ENCODE peak calls at places on chromosomes 7 and 10, in nine cellular contexts. One of them, this sample, is unnamed.

GRCh38 chr7:125504848-125505247 is 575.2 kb upstream of the POT1 start:
- DNase-seq in fibroblast of lung: no peak
- DNase-seq in mucosa of descending colon: no peak
- DNase-seq in keratinocyte: no peak
- DNase-seq in choroid plexus epithelial cell: no peak
- DNase-seq in SK-N-SH: no peak
- DNase-seq in fibroblast of pulmonary artery: no peak
- DNase-seq in astrocyte: no peak
- DNase-seq in lower leg skin: no peak
- DNase-seq in this sample: no peak

GRCh38 chr10:119759832-119760231 is 34.0 kb downstream of the INPP5F start:
- DNase-seq in fibroblast of lung: peak; percentile 85
- DNase-seq in astrocyte: peak; percentile 81
- DNase-seq in SK-N-SH: no peak
- DNase-seq in lower leg skin: no peak
- DNase-seq in keratinocyte: no peak
- DNase-seq in mucosa of descending colon: no peak
- DNase-seq in fibroblast of pulmonary artery: no peak
- DNase-seq in choroid plexus epithelial cell: peak; percentile 90
- DNase-seq in this sample: no peak

GRCh38 chr10:71970331-71970730 is 6.1 kb downstream of the CHST3 start:
- DNase-seq in astrocyte: no peak
- DNase-seq in keratinocyte: no peak
- DNase-seq in SK-N-SH: peak; percentile 60
- DNase-seq in choroid plexus epithelial cell: no peak
- DNase-seq in lower leg skin: no peak
- DNase-seq in fibroblast of pulmonary artery: no peak
- DNase-seq in mucosa of descending colon: no peak
- DNase-seq in fibroblast of lung: no peak
- DNase-seq in this sample: no peak

GRCh38 chr7:129433823-129434171 is 435 bp upstream of the STRIP2 start:
- DNase-seq in mucosa of descending colon: peak; percentile 65
- DNase-seq in fibroblast of lung: no peak
- DNase-seq in keratinocyte: no peak
- DNase-seq in SK-N-SH: peak; percentile 89
- DNase-seq in astrocyte: no peak
- DNase-seq in fibroblast of pulmonary artery: no peak
- DNase-seq in choroid plexus epithelial cell: no peak
- DNase-seq in lower leg skin: no peak
- DNase-seq in this sample: no peak

GRCh38 chr7:73638921-73639320 is 14.6 kb upstream of the MLXIPL start:
- DNase-seq in choroid plexus epithelial cell: no peak
- DNase-seq in mucosa of descending colon: no peak
- DNase-seq in astrocyte: no peak
- DNase-seq in keratinocyte: no peak
- DNase-seq in SK-N-SH: no peak
- DNase-seq in fibroblast of pulmonary artery: no peak
- DNase-seq in fibroblast of lung: no peak
- DNase-seq in lower leg skin: no peak
- DNase-seq in this sample: no peak

GRCh38 chr7:44194069-44194468 is 4.8 kb upstream of the GCK start:
- DNase-seq in fibroblast of lung: no peak
- DNase-seq in mucosa of descending colon: no peak
- DNase-seq in SK-N-SH: no peak
- DNase-seq in astrocyte: no peak
- DNase-seq in choroid plexus epithelial cell: peak; percentile 26
- DNase-seq in fibroblast of pulmonary artery: peak; percentile 23
- DNase-seq in keratinocyte: no peak
- DNase-seq in lower leg skin: peak; percentile 13
- DNase-seq in this sample: peak; percentile 59

GRCh38 chr10:84845628-84846261 is 517.4 kb downstream of the CCSER2 start:
- DNase-seq in fibroblast of lung: no peak
- DNase-seq in choroid plexus epithelial cell: no peak
- DNase-seq in SK-N-SH: peak; percentile 50
- DNase-seq in astrocyte: no peak
- DNase-seq in fibroblast of pulmonary artery: no peak
- DNase-seq in mucosa of descending colon: no peak
- DNase-seq in lower leg skin: no peak
- DNase-seq in keratinocyte: no peak
- DNase-seq in this sample: no peak

GRCh38 chr10:67790534-67791408 is 47.2 kb downstream of the DNAJC12 start:
- DNase-seq in fibroblast of lung: peak; percentile 26
- DNase-seq in lower leg skin: no peak
- DNase-seq in keratinocyte: no peak
- DNase-seq in SK-N-SH: no peak
- DNase-seq in fibroblast of pulmonary artery: peak; percentile 76
- DNase-seq in astrocyte: no peak
- DNase-seq in mucosa of descending colon: no peak
- DNase-seq in choroid plexus epithelial cell: peak; percentile 72
- DNase-seq in this sample: peak; percentile 58

GRCh38 chr7:112272921-112273561 is 66.5 kb downstream of the ZNF277 start:
- DNase-seq in fibroblast of pulmonary artery: peak; percentile 16
- DNase-seq in lower leg skin: no peak
- DNase-seq in mucosa of descending colon: peak; percentile 58
- DNase-seq in astrocyte: no peak
- DNase-seq in keratinocyte: no peak
- DNase-seq in SK-N-SH: no peak
- DNase-seq in fibroblast of lung: no peak
- DNase-seq in choroid plexus epithelial cell: peak; percentile 7
- DNase-seq in this sample: no peak

GRCh38 chr10:64368298-64368697 is 847.1 kb downstream of the REEP3 start:
- DNase-seq in astrocyte: no peak
- DNase-seq in mucosa of descending colon: no peak
- DNase-seq in fibroblast of lung: no peak
- DNase-seq in choroid plexus epithelial cell: no peak
- DNase-seq in keratinocyte: no peak
- DNase-seq in lower leg skin: no peak
- DNase-seq in SK-N-SH: no peak
- DNase-seq in fibroblast of pulmonary artery: no peak
- DNase-seq in this sample: no peak

GRCh38 chr7:122675011-122675410 is 23.9 kb downstream of the RNF133 start:
- DNase-seq in fibroblast of lung: peak; percentile 57
- DNase-seq in SK-N-SH: no peak
- DNase-seq in mucosa of descending colon: no peak
- DNase-seq in keratinocyte: no peak
- DNase-seq in fibroblast of pulmonary artery: peak; percentile 16
- DNase-seq in lower leg skin: no peak
- DNase-seq in choroid plexus epithelial cell: peak; percentile 47
- DNase-seq in astrocyte: no peak
- DNase-seq in this sample: peak; percentile 23

GRCh38 chr7:30702200-30702599 is 19.9 kb upstream of the CRHR2 start:
- DNase-seq in keratinocyte: no peak
- DNase-seq in astrocyte: no peak
- DNase-seq in fibroblast of pulmonary artery: no peak
- DNase-seq in mucosa of descending colon: no peak
- DNase-seq in SK-N-SH: no peak
- DNase-seq in fibroblast of lung: no peak
- DNase-seq in choroid plexus epithelial cell: no peak
- DNase-seq in lower leg skin: no peak
- DNase-seq in this sample: peak; percentile 4

GRCh38 chr10:30804478-30805055 is 175.0 kb upstream of the LYZL2 start:
- DNase-seq in astrocyte: peak; percentile 54
- DNase-seq in keratinocyte: no peak
- DNase-seq in lower leg skin: no peak
- DNase-seq in mucosa of descending colon: peak; percentile 72
- DNase-seq in SK-N-SH: no peak
- DNase-seq in fibroblast of lung: peak; percentile 52
- DNase-seq in fibroblast of pulmonary artery: peak; percentile 76
- DNase-seq in choroid plexus epithelial cell: no peak
- DNase-seq in this sample: no peak

GRCh38 chr7:5478568-5479045 is 55.0 kb upstream of the TNRC18 start:
- DNase-seq in fibroblast of lung: no peak
- DNase-seq in astrocyte: no peak
- DNase-seq in fibroblast of pulmonary artery: no peak
- DNase-seq in SK-N-SH: peak; percentile 71
- DNase-seq in keratinocyte: no peak
- DNase-seq in mucosa of descending colon: no peak
- DNase-seq in lower leg skin: no peak
- DNase-seq in choroid plexus epithelial cell: no peak
- DNase-seq in this sample: no peak

GRCh38 chr10:72087969-72088878 is at the start of gene SPOCK2:
- DNase-seq in astrocyte: no peak
- DNase-seq in fibroblast of pulmonary artery: no peak
- DNase-seq in mucosa of descending colon: peak; percentile 71
- DNase-seq in lower leg skin: peak; percentile 83
- DNase-seq in SK-N-SH: peak; percentile 79
- DNase-seq in keratinocyte: no peak
- DNase-seq in choroid plexus epithelial cell: peak; percentile 22
- DNase-seq in fibroblast of lung: no peak
- DNase-seq in this sample: peak; percentile 29

GRCh38 chr10:22433875-22434274 is 88.6 kb downstream of the SPAG6 start:
- DNase-seq in fibroblast of pulmonary artery: peak; percentile 94
- DNase-seq in choroid plexus epithelial cell: peak; percentile 96
- DNase-seq in lower leg skin: no peak
- DNase-seq in SK-N-SH: no peak
- DNase-seq in fibroblast of lung: peak; percentile 96
- DNase-seq in astrocyte: peak; percentile 95
- DNase-seq in keratinocyte: peak; percentile 66
- DNase-seq in mucosa of descending colon: no peak
- DNase-seq in this sample: peak; percentile 87

GRCh38 chr7:43646603-43647313 is 63.9 kb downstream of the STK17A start:
- DNase-seq in mucosa of descending colon: no peak
- DNase-seq in fibroblast of pulmonary artery: peak; percentile 32
- DNase-seq in lower leg skin: no peak
- DNase-seq in SK-N-SH: peak; percentile 57
- DNase-seq in choroid plexus epithelial cell: peak; percentile 63
- DNase-seq in fibroblast of lung: peak; percentile 70
- DNase-seq in keratinocyte: no peak
- DNase-seq in astrocyte: peak; percentile 59
- DNase-seq in this sample: no peak

GRCh38 chr7:83936056-83936703 is 258.4 kb downstream of the SEMA3A start:
- DNase-seq in SK-N-SH: peak; percentile 57
- DNase-seq in lower leg skin: no peak
- DNase-seq in fibroblast of lung: peak; percentile 62
- DNase-seq in keratinocyte: no peak
- DNase-seq in astrocyte: peak; percentile 48
- DNase-seq in fibroblast of pulmonary artery: peak; percentile 85
- DNase-seq in choroid plexus epithelial cell: peak; percentile 91
- DNase-seq in mucosa of descending colon: no peak
- DNase-seq in this sample: peak; percentile 70
- TF ChIP-seq CTCF in SK-N-SH: peak; percentile 100
- TF ChIP-seq CTCF in lower leg skin: no peak
- TF ChIP-seq CTCF in fibroblast of lung: peak; percentile 93
- TF ChIP-seq CTCF in keratinocyte: peak; percentile 76
- TF ChIP-seq CTCF in astrocyte: peak; percentile 99
- TF ChIP-seq CTCF in fibroblast of pulmonary artery: peak; percentile 98
- TF ChIP-seq CTCF in choroid plexus epithelial cell: peak; percentile 98
- TF ChIP-seq CTCF in mucosa of descending colon: peak; percentile 59
- TF ChIP-seq CTCF in this sample: peak; percentile 66

GRCh38 chr7:17302575-17303142 is 4.2 kb downstream of the AHR start:
- DNase-seq in mucosa of descending colon: no peak
- DNase-seq in choroid plexus epithelial cell: peak; percentile 70
- DNase-seq in SK-N-SH: no peak
- DNase-seq in lower leg skin: no peak
- DNase-seq in astrocyte: no peak
- DNase-seq in keratinocyte: no peak
- DNase-seq in fibroblast of pulmonary artery: peak; percentile 44
- DNase-seq in fibroblast of lung: peak; percentile 30
- DNase-seq in this sample: peak; percentile 75

GRCh38 chr7:17299477-17299991 is 1.1 kb downstream of the AHR start:
- DNase-seq in choroid plexus epithelial cell: peak; percentile 50
- DNase-seq in keratinocyte: no peak
- DNase-seq in SK-N-SH: no peak
- DNase-seq in mucosa of descending colon: no peak
- DNase-seq in fibroblast of pulmonary artery: peak; percentile 58
- DNase-seq in fibroblast of lung: peak; percentile 30
- DNase-seq in astrocyte: no peak
- DNase-seq in lower leg skin: no peak
- DNase-seq in this sample: peak; percentile 42

GRCh38 chr7:17300012-17300411 is 1.6 kb downstream of the AHR start:
- DNase-seq in astrocyte: no peak
- DNase-seq in fibroblast of lung: no peak
- DNase-seq in mucosa of descending colon: no peak
- DNase-seq in choroid plexus epithelial cell: no peak
- DNase-seq in keratinocyte: no peak
- DNase-seq in fibroblast of pulmonary artery: no peak
- DNase-seq in lower leg skin: no peak
- DNase-seq in SK-N-SH: no peak
- DNase-seq in this sample: peak; percentile 18

GRCh38 chr7:17298840-17299476 is 506 bp downstream of the AHR start:
- DNase-seq in fibroblast of lung: peak; percentile 21
- DNase-seq in choroid plexus epithelial cell: no peak
- DNase-seq in keratinocyte: no peak
- DNase-seq in SK-N-SH: peak; percentile 35
- DNase-seq in fibroblast of pulmonary artery: peak; percentile 42
- DNase-seq in lower leg skin: peak; percentile 92
- DNase-seq in astrocyte: no peak
- DNase-seq in mucosa of descending colon: peak; percentile 82
- DNase-seq in this sample: no peak

DNA sequence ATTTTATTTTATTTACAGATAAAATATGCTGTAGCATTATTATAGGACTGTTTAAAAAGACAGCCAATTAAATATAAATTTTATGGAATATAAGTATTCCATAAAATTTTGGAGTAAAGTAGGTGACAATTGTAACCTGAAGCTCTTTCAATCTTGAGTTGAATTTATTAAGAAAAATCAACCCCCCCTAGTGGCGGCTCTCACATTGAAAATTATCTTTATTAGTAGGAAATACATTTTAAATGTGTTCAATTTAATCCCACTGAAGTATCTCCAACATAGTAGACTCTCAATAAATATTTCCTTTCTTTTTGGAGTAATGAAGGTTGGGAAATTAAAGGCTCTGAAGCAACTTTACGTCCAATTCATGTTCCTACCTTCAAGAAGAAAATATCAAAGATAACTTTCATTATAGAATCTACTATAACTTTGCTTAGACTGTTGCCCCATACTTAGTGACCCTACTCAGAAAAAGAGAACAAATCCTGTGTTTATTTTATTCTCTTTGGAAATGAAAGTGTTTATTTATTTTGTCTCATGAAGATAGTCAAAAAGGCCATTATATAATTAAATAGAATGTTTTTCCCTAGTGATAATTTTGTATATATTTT is 3.1 kb downstream of the AHR start:
- DNase-seq in SK-N-SH: no peak
- DNase-seq in astrocyte: no peak
- DNase-seq in fibroblast of lung: peak; percentile 34
- DNase-seq in fibroblast of pulmonary artery: peak; percentile 69
- DNase-seq in choroid plexus epithelial cell: peak; percentile 69
- DNase-seq in lower leg skin: no peak
- DNase-seq in keratinocyte: no peak
- DNase-seq in mucosa of descending colon: no peak
- DNase-seq in this sample: peak; percentile 58
- H3K4me3 ChIP-seq in SK-N-SH: no peak overlapping the region
- H3K4me3 ChIP-seq in astrocyte: peak overlapping the region; percentile 87
- H3K4me3 ChIP-seq in fibroblast of lung: peak overlapping the region; percentile 93
- H3K4me3 ChIP-seq in fibroblast of pulmonary artery: peak overlapping the region; percentile 73
- H3K4me3 ChIP-seq in choroid plexus epithelial cell: peak overlapping the region; percentile 83
- H3K4me3 ChIP-seq in lower leg skin: no peak overlapping the region
- H3K4me3 ChIP-seq in keratinocyte: peak overlapping the region; percentile 73
- H3K4me3 ChIP-seq in mucosa of descending colon: no peak overlapping the region
- H3K4me3 ChIP-seq in this sample: peak overlapping the region; percentile 97

GRCh38 chr7:25215694-25216335 is 12.5 kb downstream of the NPVF start:
- DNase-seq in fibroblast of lung: no peak
- DNase-seq in choroid plexus epithelial cell: no peak
- DNase-seq in mucosa of descending colon: no peak
- DNase-seq in SK-N-SH: no peak
- DNase-seq in keratinocyte: no peak
- DNase-seq in lower leg skin: no peak
- DNase-seq in astrocyte: no peak
- DNase-seq in fibroblast of pulmonary artery: no peak
- DNase-seq in this sample: no peak
- TF ChIP-seq CTCF in fibroblast of lung: no peak
- TF ChIP-seq CTCF in choroid plexus epithelial cell: no peak
- TF ChIP-seq CTCF in mucosa of descending colon: no peak
- TF ChIP-seq CTCF in SK-N-SH: no peak
- TF ChIP-seq CTCF in keratinocyte: no peak
- TF ChIP-seq CTCF in lower leg skin: no peak
- TF ChIP-seq CTCF in astrocyte: no peak
- TF ChIP-seq CTCF in fibroblast of pulmonary artery: no peak
- TF ChIP-seq CTCF in this sample: no peak

GRCh38 chr7:131454538-131454937 is 101.9 kb downstream of the PODXL start:
- DNase-seq in SK-N-SH: no peak
- DNase-seq in choroid plexus epithelial cell: no peak
- DNase-seq in fibroblast of lung: no peak
- DNase-seq in astrocyte: no peak
- DNase-seq in mucosa of descending colon: no peak
- DNase-seq in lower leg skin: no peak
- DNase-seq in fibroblast of pulmonary artery: no peak
- DNase-seq in keratinocyte: no peak
- DNase-seq in this sample: no peak
- H3K4me3 ChIP-seq in SK-N-SH: no peak overlapping the region
- H3K4me3 ChIP-seq in choroid plexus epithelial cell: no peak overlapping the region
- H3K4me3 ChIP-seq in fibroblast of lung: no peak overlapping the region
- H3K4me3 ChIP-seq in astrocyte: no peak overlapping the region
- H3K4me3 ChIP-seq in mucosa of descending colon: no peak overlapping the region
- H3K4me3 ChIP-seq in lower leg skin: no peak overlapping the region
- H3K4me3 ChIP-seq in fibroblast of pulmonary artery: no peak overlapping the region
- H3K4me3 ChIP-seq in keratinocyte: no peak overlapping the region
- H3K4me3 ChIP-seq in this sample: no peak overlapping the region